ENCODE peak calls at places on chromosomes 13 and 19, in eight cellular contexts. G is effector CD4-positive, alpha-beta T cell; K is BE2C; E is stimulated activated CD4-positive, alpha-beta T cell treated with anti-CD3 and anti-CD28 coated beads, Interleukin-12 subunit alpha, Interleukin-12 subunit beta, amount 100 ng/mL, for 24 hours; R is mesothelial cell of epicardium; D is EH; W is erythroblast; Z is GM23338. M is an unnamed sample.

GRCh38 chr13:26377038-26377437 is 123.1 kb downstream of the CDK8 start:
- DNase-seq in D (peak), W (peak), Z (peak), E (no peak), G (no peak), K (peak), R (no peak), M (no peak)

GRCh38 chr13:92573467-92574057 is 653.0 kb upstream of the GPC6 start:
- DNase-seq in G (no peak), E (no peak), R (no peak), Z (peak), D (no peak), W (peak), K (peak), M (no peak)

GRCh38 chr13:92355213-92355612 is 871.4 kb upstream of the GPC6 start:
- DNase-seq in R (no peak), W (no peak), D (no peak), K (peak), G (no peak), Z (peak), E (no peak), M (no peak)

GRCh38 chr19:45828523-45828922 is 13.4 kb upstream of the RSPH6A start:
- DNase-seq in G (no peak), R (no peak), D (no peak), Z (no peak), K (no peak), W (no peak), E (no peak), M (no peak)

GRCh38 chr13:40910324-40911050 is 108.6 kb downstream of the ELF1 start:
- DNase-seq in G (no peak), R (no peak), Z (no peak), E (no peak), W (peak), K (no peak), D (peak), M (no peak)

GRCh38 chr19:35560677-35561076 is 2.8 kb downstream of the ATP4A start:
- DNase-seq in Z (no peak), D (no peak), R (no peak), G (no peak), W (no peak), E (no peak), K (no peak), M (no peak)

GRCh38 chr13:48281556-48281955 is 22.0 kb upstream of the RB1 start:
- DNase-seq in D (no peak), E (no peak), G (no peak), W (no peak), R (no peak), K (no peak), Z (no peak), M (no peak)

GRCh38 chr13:33251131-33251629 is 34.4 kb downstream of the STARD13 start:
- DNase-seq in K (peak), G (no peak), Z (no peak), D (peak), E (no peak), R (no peak), W (no peak), M (peak)

GRCh38 chr13:66994498-66995365 is 235.4 kb downstream of the PCDH9 start:
- DNase-seq in G (no peak), Z (no peak), R (no peak), E (no peak), D (no peak), W (no peak), K (peak), M (no peak)

GRCh38 chr19:34228347-34228746 is 26.0 kb upstream of the GARRE1 start:
- DNase-seq in G (no peak), R (no peak), E (no peak), Z (no peak), D (peak), W (no peak), K (no peak), M (no peak)

GRCh38 chr13:35876601-35877000 is 254.6 kb downstream of the DCLK1 start:
- DNase-seq in K (no peak), D (peak), E (no peak), G (no peak), W (no peak), Z (no peak), R (no peak), M (no peak)

GRCh38 chr13:64051278-64051677 is 2635.6 kb upstream of the PCDH20 start:
- DNase-seq in W (no peak), G (no peak), D (no peak), R (no peak), Z (no peak), E (no peak), K (no peak), M (no peak)

GRCh38 chr19:52535831-52536800 is 8.6 kb downstream of the ZNF808 start:
- DNase-seq in K (peak), D (peak), W (peak), R (peak), Z (peak), G (peak), E (peak), M (peak)

GRCh38 chr13:73045036-73045435 is 13.8 kb upstream of the KLF5 start:
- DNase-seq in R (no peak), K (no peak), D (no peak), E (no peak), W (no peak), Z (no peak), G (no peak), M (no peak)

GRCh38 chr19:54434862-54435174 is 14.2 kb upstream of the LENG8 start:
- DNase-seq in R (no peak), G (no peak), W (no peak), Z (peak), D (no peak), E (no peak), K (no peak), M (no peak)

GRCh38 chr13:87084192-87084591 is 587.0 kb upstream of the SLITRK5 start:
- DNase-seq in W (no peak), Z (peak), K (no peak), R (no peak), D (no peak), G (no peak), E (no peak), M (no peak)

GRCh38 chr19:23407597-23407996 is 12.3 kb upstream of the ZNF91 start:
- DNase-seq in E (no peak), G (no peak), D (no peak), K (no peak), W (no peak), Z (no peak), R (no peak), M (no peak)

GRCh38 chr19:55344444-55344843 is 4.8 kb downstream of the KMT5C start:
- DNase-seq in E (no peak), W (no peak), G (no peak), Z (no peak), R (no peak), K (peak), D (peak), M (no peak)

GRCh38 chr13:71499944-71500514 is 367.0 kb downstream of the DACH1 start:
- DNase-seq in Z (no peak), W (no peak), K (no peak), D (no peak), G (no peak), E (no peak), R (no peak), M (no peak)

GRCh38 chr19:3653081-3653795 is 26.6 kb upstream of the CACTIN start:
- DNase-seq in W (no peak), D (no peak), Z (no peak), E (no peak), G (no peak), K (no peak), R (no peak), M (no peak)

GRCh38 chr19:5891938-5892771 is 11.4 kb downstream of the NDUFA11 start:
- DNase-seq in D (peak), Z (peak), G (no peak), K (peak), E (no peak), R (no peak), W (peak), M (no peak)

GRCh38 chr13:90800082-90800746 is 547.3 kb upstream of the MIR17HG start:
- DNase-seq in D (no peak), R (no peak), G (no peak), K (peak), W (peak), E (no peak), Z (no peak), M (no peak)

GRCh38 chr19:39970424-39970673 is 616 bp upstream of the PSMC4 start:
- DNase-seq in D (no peak), K (no peak), E (no peak), R (no peak), Z (no peak), G (no peak), W (no peak), M (no peak)

GRCh38 chr13:113164492-113164891 is 6.0 kb downstream of the PROZ start:
- DNase-seq in R (no peak), E (no peak), G (no peak), D (no peak), K (no peak), W (no peak), Z (no peak), M (no peak)

GRCh38 chr13:26538363-26539317 is 18.8 kb upstream of the WASF3 start:
- DNase-seq in W (no peak), R (no peak), D (no peak), G (no peak), Z (no peak), E (no peak), K (no peak), M (peak)

GRCh38 chr19:12828494-12828893 is 5.9 kb downstream of the RTBDN start:
- DNase-seq in D (peak), G (no peak), E (peak), Z (peak), W (peak), R (no peak), K (peak), M (no peak)